ENCODE peak calls at places on chromosomes 5 and 9, in nine cellular contexts. One of them, this sample, is unnamed.
A peak's percentile ranks its signal among the peaks of the same experiment; 100 is the strongest.

GRCh38 chr9:111843971-111844370 is 49.2 kb upstream of the SHOC1 start:
- DNase-seq in HFFc6: no peak
- DNase-seq in neural crest cell: no peak
- DNase-seq in sigmoid colon: no peak
- DNase-seq in uterus: no peak
- DNase-seq in HCT116: no peak
- DNase-seq in AG04450: no peak
- DNase-seq in BJ: no peak
- DNase-seq in AG09319: no peak
- DNase-seq in this sample: no peak

GRCh38 chr5:157245477-157245876 is 20.4 kb upstream of the CYFIP2 start:
- DNase-seq in sigmoid colon: no peak
- DNase-seq in uterus: no peak
- DNase-seq in neural crest cell: no peak
- DNase-seq in AG09319: no peak
- DNase-seq in HCT116: no peak
- DNase-seq in HFFc6: peak; percentile 19
- DNase-seq in AG04450: no peak
- DNase-seq in BJ: no peak
- DNase-seq in this sample: no peak

GRCh38 chr9:75616841-75617566 is 273.5 kb upstream of the PCSK5 start:
- DNase-seq in BJ: no peak
- DNase-seq in uterus: no peak
- DNase-seq in sigmoid colon: no peak
- DNase-seq in AG04450: no peak
- DNase-seq in HCT116: no peak
- DNase-seq in HFFc6: no peak
- DNase-seq in AG09319: no peak
- DNase-seq in neural crest cell: no peak
- DNase-seq in this sample: no peak

GRCh38 chr5:14720236-14720923 is 55.9 kb downstream of the OTULIN start:
- DNase-seq in AG09319: no peak
- DNase-seq in neural crest cell: no peak
- DNase-seq in sigmoid colon: no peak
- DNase-seq in HCT116: no peak
- DNase-seq in HFFc6: peak; percentile 77
- DNase-seq in BJ: no peak
- DNase-seq in uterus: no peak
- DNase-seq in AG04450: no peak
- DNase-seq in this sample: peak; percentile 69

GRCh38 chr5:113181853-113182490 is 205.4 kb downstream of the DCP2 start:
- DNase-seq in HCT116: no peak
- DNase-seq in AG04450: no peak
- DNase-seq in AG09319: no peak
- DNase-seq in sigmoid colon: no peak
- DNase-seq in BJ: no peak
- DNase-seq in uterus: no peak
- DNase-seq in neural crest cell: no peak
- DNase-seq in HFFc6: no peak
- DNase-seq in this sample: no peak

GRCh38 chr9:87883990-87884389 is 1.3 kb downstream of the SPATA31E1 start:
- DNase-seq in HFFc6: no peak
- DNase-seq in AG04450: no peak
- DNase-seq in AG09319: no peak
- DNase-seq in uterus: no peak
- DNase-seq in sigmoid colon: no peak
- DNase-seq in BJ: no peak
- DNase-seq in neural crest cell: no peak
- DNase-seq in HCT116: no peak
- DNase-seq in this sample: no peak

GRCh38 chr5:113378081-113378480 is 56.7 kb downstream of the TSSK1B start:
- DNase-seq in uterus: no peak
- DNase-seq in HCT116: no peak
- DNase-seq in AG09319: no peak
- DNase-seq in BJ: no peak
- DNase-seq in HFFc6: no peak
- DNase-seq in sigmoid colon: no peak
- DNase-seq in AG04450: no peak
- DNase-seq in neural crest cell: no peak
- DNase-seq in this sample: no peak

GRCh38 chr5:127351418-127351817 is 60.8 kb downstream of the MEGF10 start:
- DNase-seq in AG09319: no peak
- DNase-seq in HFFc6: no peak
- DNase-seq in AG04450: no peak
- DNase-seq in HCT116: no peak
- DNase-seq in BJ: no peak
- DNase-seq in neural crest cell: no peak
- DNase-seq in uterus: no peak
- DNase-seq in sigmoid colon: no peak
- DNase-seq in this sample: no peak

GRCh38 chr5:154276932-154277331 is 86.4 kb downstream of the GALNT10 start:
- DNase-seq in AG04450: peak; percentile 94
- DNase-seq in uterus: peak; percentile 54
- DNase-seq in BJ: peak; percentile 95
- DNase-seq in HCT116: no peak
- DNase-seq in sigmoid colon: peak; percentile 91
- DNase-seq in neural crest cell: no peak
- DNase-seq in AG09319: peak; percentile 94
- DNase-seq in HFFc6: peak; percentile 85
- DNase-seq in this sample: peak; percentile 58

GRCh38 chr9:127805620-127806019 is 2.9 kb downstream of the FPGS start:
- DNase-seq in uterus: no peak
- DNase-seq in sigmoid colon: no peak
- DNase-seq in AG09319: no peak
- DNase-seq in neural crest cell: peak; percentile 48
- DNase-seq in HCT116: peak; percentile 47
- DNase-seq in AG04450: no peak
- DNase-seq in HFFc6: no peak
- DNase-seq in BJ: no peak
- DNase-seq in this sample: no peak

GRCh38 chr9:95757026-95757425 is 118.5 kb upstream of the ERCC6L2 start:
- DNase-seq in BJ: no peak
- DNase-seq in HFFc6: peak; percentile 55
- DNase-seq in neural crest cell: no peak
- DNase-seq in AG04450: peak; percentile 53
- DNase-seq in AG09319: peak; percentile 39
- DNase-seq in HCT116: no peak
- DNase-seq in uterus: no peak
- DNase-seq in sigmoid colon: no peak
- DNase-seq in this sample: peak; percentile 24

DNA sequence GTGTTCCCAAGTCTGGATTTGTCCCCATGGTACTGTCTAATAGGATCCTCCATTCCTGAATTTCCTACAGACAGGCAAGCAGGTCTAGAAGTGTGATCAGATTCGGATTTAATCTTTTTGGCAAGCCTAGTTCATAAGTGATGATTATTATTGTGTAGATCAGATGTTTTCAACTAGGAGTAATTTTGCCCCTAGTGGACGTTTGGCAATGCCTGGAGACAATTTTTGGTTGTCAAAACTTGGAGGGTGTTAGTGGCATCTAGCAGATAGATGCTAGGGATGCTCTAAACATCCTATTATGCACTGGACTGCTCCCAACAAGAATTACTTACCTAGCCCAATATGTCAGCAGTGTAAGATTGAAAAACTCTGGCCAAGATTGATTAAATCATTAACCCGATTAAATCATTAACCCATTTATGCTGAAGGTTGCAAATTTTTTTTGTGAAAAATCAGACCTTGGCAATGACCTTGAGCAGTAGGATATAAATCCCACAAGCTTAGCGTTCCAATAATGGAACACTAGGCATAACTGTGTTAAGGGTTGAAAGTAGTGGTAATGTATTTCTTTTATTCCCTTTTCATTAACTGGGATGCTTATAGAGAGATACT is 28.2 kb downstream of the TCERG1 start:
- DNase-seq in BJ: no peak
- DNase-seq in HFFc6: no peak
- DNase-seq in AG09319: no peak
- DNase-seq in sigmoid colon: no peak
- DNase-seq in AG04450: no peak
- DNase-seq in neural crest cell: no peak
- DNase-seq in uterus: no peak
- DNase-seq in HCT116: no peak
- DNase-seq in this sample: no peak
- TF ChIP-seq CTCF in BJ: peak; percentile 29
- TF ChIP-seq CTCF in HFFc6: peak; percentile 72
- TF ChIP-seq CTCF in AG09319: peak; percentile 10
- TF ChIP-seq CTCF in sigmoid colon: no peak
- TF ChIP-seq CTCF in AG04450: peak; percentile 39
- TF ChIP-seq CTCF in neural crest cell: peak; percentile 47
- TF ChIP-seq CTCF in uterus: no peak
- TF ChIP-seq CTCF in HCT116: peak; percentile 51
- TF ChIP-seq CTCF in this sample: no peak

GRCh38 chr5:38755171-38755570 is 90.6 kb upstream of the OSMR start:
- DNase-seq in AG04450: peak; percentile 26
- DNase-seq in neural crest cell: no peak
- DNase-seq in AG09319: no peak
- DNase-seq in sigmoid colon: no peak
- DNase-seq in HCT116: no peak
- DNase-seq in uterus: no peak
- DNase-seq in BJ: no peak
- DNase-seq in HFFc6: peak; percentile 21
- DNase-seq in this sample: peak; percentile 26

GRCh38 chr5:38749861-38750260 is 96.0 kb upstream of the OSMR start:
- DNase-seq in HFFc6: no peak
- DNase-seq in uterus: no peak
- DNase-seq in neural crest cell: no peak
- DNase-seq in HCT116: no peak
- DNase-seq in sigmoid colon: no peak
- DNase-seq in AG04450: no peak
- DNase-seq in BJ: no peak
- DNase-seq in AG09319: no peak
- DNase-seq in this sample: no peak

GRCh38 chr5:38752622-38753021 is 93.2 kb upstream of the OSMR start:
- DNase-seq in neural crest cell: no peak
- DNase-seq in sigmoid colon: no peak
- DNase-seq in AG09319: no peak
- DNase-seq in HFFc6: no peak
- DNase-seq in uterus: no peak
- DNase-seq in BJ: no peak
- DNase-seq in AG04450: no peak
- DNase-seq in HCT116: no peak
- DNase-seq in this sample: no peak

GRCh38 chr5:38753776-38754175 is 92.0 kb upstream of the OSMR start:
- DNase-seq in BJ: no peak
- DNase-seq in HFFc6: no peak
- DNase-seq in HCT116: no peak
- DNase-seq in neural crest cell: no peak
- DNase-seq in AG04450: no peak
- DNase-seq in uterus: no peak
- DNase-seq in sigmoid colon: no peak
- DNase-seq in AG09319: no peak
- DNase-seq in this sample: no peak

DNA sequence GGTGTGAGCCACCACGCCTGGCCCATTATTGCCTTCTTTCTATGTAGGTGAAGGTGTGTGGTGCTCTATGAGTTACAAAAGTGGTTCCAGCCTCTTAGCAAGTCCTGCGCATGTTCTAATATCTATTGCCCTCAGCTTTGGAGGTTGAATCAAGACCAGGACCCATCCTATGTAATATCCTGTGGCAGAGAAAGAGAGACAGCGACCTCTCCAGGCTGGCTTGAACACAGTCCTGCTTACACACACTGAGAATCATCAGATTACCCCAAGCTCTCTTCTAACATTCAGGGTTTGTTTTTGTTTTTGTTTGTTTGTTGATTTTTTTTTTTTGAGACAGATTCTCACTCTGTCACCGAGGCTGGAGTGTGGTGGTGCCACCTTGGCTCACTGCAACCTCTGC is 94.7 kb upstream of the OSMR start:
- DNase-seq in BJ: no peak
- DNase-seq in AG09319: no peak
- DNase-seq in HFFc6: no peak
- DNase-seq in neural crest cell: no peak
- DNase-seq in AG04450: no peak
- DNase-seq in HCT116: no peak
- DNase-seq in uterus: no peak
- DNase-seq in sigmoid colon: no peak
- DNase-seq in this sample: no peak
- TF ChIP-seq CTCF in BJ: no peak
- TF ChIP-seq CTCF in AG09319: no peak
- TF ChIP-seq CTCF in HFFc6: peak; percentile 25
- TF ChIP-seq CTCF in neural crest cell: no peak
- TF ChIP-seq CTCF in AG04450: peak; percentile 5
- TF ChIP-seq CTCF in HCT116: peak; percentile 51
- TF ChIP-seq CTCF in uterus: no peak
- TF ChIP-seq CTCF in sigmoid colon: no peak
- TF ChIP-seq CTCF in this sample: no peak

GRCh38 chr9:113508111-113508749 is 44.7 kb downstream of the RGS3 start:
- DNase-seq in HCT116: peak; percentile 4
- DNase-seq in uterus: no peak
- DNase-seq in HFFc6: no peak
- DNase-seq in BJ: no peak
- DNase-seq in AG04450: no peak
- DNase-seq in neural crest cell: no peak
- DNase-seq in AG09319: peak; percentile 20
- DNase-seq in sigmoid colon: no peak
- DNase-seq in this sample: no peak
- TF ChIP-seq CTCF in HCT116: peak; percentile 58
- TF ChIP-seq CTCF in uterus: no peak
- TF ChIP-seq CTCF in HFFc6: peak; percentile 39
- TF ChIP-seq CTCF in BJ: peak; percentile 13
- TF ChIP-seq CTCF in AG04450: no peak
- TF ChIP-seq CTCF in neural crest cell: peak; percentile 19
- TF ChIP-seq CTCF in AG09319: peak; percentile 12
- TF ChIP-seq CTCF in sigmoid colon: no peak
- TF ChIP-seq CTCF in this sample: no peak

GRCh38 chr5:41708604-41708940 is 161.7 kb downstream of the OXCT1 start:
- DNase-seq in AG04450: no peak
- DNase-seq in HCT116: no peak
- DNase-seq in uterus: no peak
- DNase-seq in BJ: no peak
- DNase-seq in sigmoid colon: no peak
- DNase-seq in neural crest cell: no peak
- DNase-seq in AG09319: no peak
- DNase-seq in HFFc6: no peak
- DNase-seq in this sample: no peak

DNA sequence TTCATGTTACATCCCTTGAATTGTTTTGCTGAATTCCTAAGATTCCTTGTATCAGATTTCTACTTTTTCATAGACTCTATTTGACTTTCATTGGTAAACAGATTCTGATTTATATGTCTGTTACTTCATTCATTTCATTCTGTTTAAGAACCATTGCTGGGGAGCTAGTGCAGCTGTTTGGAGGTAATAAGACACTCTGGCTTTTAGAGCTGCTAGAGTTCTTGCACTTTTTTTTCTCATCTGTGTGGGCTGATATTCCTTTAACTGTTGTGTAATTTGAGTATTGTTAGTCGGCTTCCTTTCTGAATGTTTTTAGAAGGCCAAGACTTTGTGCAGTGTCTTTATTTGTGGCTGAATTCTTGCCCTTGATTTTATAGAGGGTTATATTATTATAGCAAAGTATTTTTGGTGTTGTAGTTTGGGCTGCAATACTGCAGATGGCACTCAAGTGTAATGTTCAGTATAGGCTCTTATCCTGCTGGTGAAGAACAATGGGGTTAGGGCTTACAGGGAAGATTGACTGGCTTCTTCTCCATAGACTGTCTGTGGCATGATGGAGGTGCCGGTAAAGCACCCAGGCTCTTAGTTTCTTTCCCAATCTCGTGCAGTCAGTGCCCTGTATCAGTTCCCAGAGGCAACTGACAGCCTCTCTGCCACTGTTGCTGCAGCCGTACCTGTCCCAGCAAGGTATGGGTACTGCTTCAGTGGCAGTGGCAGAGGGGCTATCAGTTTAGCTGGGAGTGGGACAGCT is 162.2 kb downstream of the OXCT1 start:
- DNase-seq in sigmoid colon: no peak
- DNase-seq in HCT116: peak; percentile 21
- DNase-seq in BJ: peak; percentile 19
- DNase-seq in neural crest cell: no peak
- DNase-seq in uterus: no peak
- DNase-seq in AG04450: peak; percentile 51
- DNase-seq in HFFc6: peak; percentile 56
- DNase-seq in AG09319: peak; percentile 32
- DNase-seq in this sample: peak; percentile 9
- TF ChIP-seq CTCF in sigmoid colon: no peak
- TF ChIP-seq CTCF in HCT116: peak; percentile 64
- TF ChIP-seq CTCF in BJ: peak; percentile 67
- TF ChIP-seq CTCF in neural crest cell: peak; percentile 51
- TF ChIP-seq CTCF in uterus: no peak
- TF ChIP-seq CTCF in AG04450: peak; percentile 73
- TF ChIP-seq CTCF in HFFc6: peak; percentile 77
- TF ChIP-seq CTCF in AG09319: peak; percentile 68
- TF ChIP-seq CTCF in this sample: peak; percentile 43

This sample was measured in AG04449.